ENCODE peak calls at places on chromosome 1, in four cellular contexts. X, O, E and F are unnamed samples.
A peak's percentile ranks its signal among the peaks of the same experiment; 100 is the strongest.

GRCh38 chr1:31003613-31004230 is 61.8 kb downstream of the PUM1 start:
- DNase-seq in O (no peak), E (no peak), X (no peak), F (no peak)

GRCh38 chr1:151130837-151131586 is 15.4 kb downstream of the SEMA6C start:
- DNase-seq in X (peak; percentile 85), O (peak; percentile 82), E (peak; percentile 77), F (peak; percentile 88)

GRCh38 chr1:117346206-117346928 is 20.9 kb upstream of the MAN1A2 start:
- DNase-seq in E (no peak), O (no peak), X (no peak), F (peak; percentile 83)

GRCh38 chr1:28171246-28171645 is 5.2 kb downstream of the PTAFR start:
- DNase-seq in O (no peak), E (no peak), X (no peak), F (no peak)

GRCh38 chr1:55310517-55310927 is 95.4 kb upstream of the USP24 start:
- DNase-seq in O (no peak), X (no peak), E (no peak), F (no peak)

GRCh38 chr1:1291611-1292441 is 11.6 kb downstream of the SCNN1D start:
- DNase-seq in O (peak; percentile 65), E (peak; percentile 58), X (peak; percentile 76), F (peak; percentile 55)

GRCh38 chr1:226549937-226550670 is 1.5 kb downstream of the STUM start:
- DNase-seq in E (peak; percentile 46), X (peak; percentile 38), O (no peak), F (peak; percentile 4)

GRCh38 chr1:22618056-22618455 is 18.4 kb upstream of the C1QA start:
- DNase-seq in O (no peak), E (no peak), X (no peak), F (no peak)